ENCODE peak calls at places on chromosomes 13 and 19, in five cellular contexts. One of them, this sample, is unnamed.

GRCh38 chr13:45662122-45662521 is 40.0 kb upstream of the CBY2 start:
- DNase-seq in neuronal stem cell: no peak
- DNase-seq in progenitor cell of endocrine pancreas: no peak
- DNase-seq in cardiac fibroblast: no peak
- DNase-seq in T-helper 1 cell: no peak
- DNase-seq in this sample: no peak

GRCh38 chr13:101309014-101309619 is 107.2 kb downstream of the NALCN start:
- DNase-seq in progenitor cell of endocrine pancreas: no peak
- DNase-seq in cardiac fibroblast: peak
- DNase-seq in T-helper 1 cell: no peak
- DNase-seq in neuronal stem cell: no peak
- DNase-seq in this sample: no peak

GRCh38 chr19:1051791-1052190 is 11.9 kb downstream of the ABCA7 start:
- DNase-seq in cardiac fibroblast: no peak
- DNase-seq in progenitor cell of endocrine pancreas: no peak
- DNase-seq in T-helper 1 cell: no peak
- DNase-seq in neuronal stem cell: no peak
- DNase-seq in this sample: no peak

GRCh38 chr19:49590971-49591730 is at the start of gene PRR12:
- DNase-seq in neuronal stem cell: peak
- DNase-seq in cardiac fibroblast: peak
- DNase-seq in progenitor cell of endocrine pancreas: peak
- DNase-seq in T-helper 1 cell: peak
- DNase-seq in this sample: peak

GRCh38 chr13:48775804-48776203 is 122.1 kb downstream of the CYSLTR2 start:
- DNase-seq in cardiac fibroblast: peak
- DNase-seq in progenitor cell of endocrine pancreas: no peak
- DNase-seq in T-helper 1 cell: no peak
- DNase-seq in neuronal stem cell: no peak
- DNase-seq in this sample: no peak

GRCh38 chr13:87872813-87873212 is 201.6 kb downstream of the SLITRK5 start:
- DNase-seq in progenitor cell of endocrine pancreas: no peak
- DNase-seq in T-helper 1 cell: no peak
- DNase-seq in neuronal stem cell: no peak
- DNase-seq in cardiac fibroblast: no peak
- DNase-seq in this sample: no peak

GRCh38 chr19:23762884-23763711 is 4.4 kb upstream of the ZNF681 start:
- DNase-seq in neuronal stem cell: peak
- DNase-seq in progenitor cell of endocrine pancreas: peak
- DNase-seq in T-helper 1 cell: peak
- DNase-seq in cardiac fibroblast: peak
- DNase-seq in this sample: peak

GRCh38 chr19:55703790-55704215 is 28.8 kb downstream of the EPN1 start:
- DNase-seq in neuronal stem cell: no peak
- DNase-seq in T-helper 1 cell: no peak
- DNase-seq in cardiac fibroblast: peak
- DNase-seq in progenitor cell of endocrine pancreas: no peak
- DNase-seq in this sample: peak

GRCh38 chr13:57716295-57716694 is 84.8 kb downstream of the PCDH17 start:
- DNase-seq in T-helper 1 cell: no peak
- DNase-seq in cardiac fibroblast: no peak
- DNase-seq in progenitor cell of endocrine pancreas: no peak
- DNase-seq in neuronal stem cell: no peak
- DNase-seq in this sample: no peak

GRCh38 chr13:106873810-106874209 is 305.9 kb upstream of the ARGLU1 start:
- DNase-seq in T-helper 1 cell: no peak
- DNase-seq in progenitor cell of endocrine pancreas: no peak
- DNase-seq in cardiac fibroblast: no peak
- DNase-seq in neuronal stem cell: no peak
- DNase-seq in this sample: no peak

GRCh38 chr13:93655132-93655531 is 428.5 kb downstream of the GPC6 start:
- DNase-seq in progenitor cell of endocrine pancreas: no peak
- DNase-seq in T-helper 1 cell: no peak
- DNase-seq in cardiac fibroblast: no peak
- DNase-seq in neuronal stem cell: no peak
- DNase-seq in this sample: no peak

GRCh38 chr13:76903544-76904162 is 17.4 kb upstream of the KCTD12 start:
- DNase-seq in T-helper 1 cell: peak
- DNase-seq in progenitor cell of endocrine pancreas: peak
- DNase-seq in cardiac fibroblast: peak
- DNase-seq in neuronal stem cell: peak
- DNase-seq in this sample: peak

GRCh38 chr13:79933389-79933788 is 407.5 kb downstream of the SPRY2 start:
- DNase-seq in cardiac fibroblast: no peak
- DNase-seq in neuronal stem cell: no peak
- DNase-seq in T-helper 1 cell: no peak
- DNase-seq in progenitor cell of endocrine pancreas: no peak
- DNase-seq in this sample: no peak

GRCh38 chr13:75881109-75881775 is 245.1 kb downstream of the LMO7 start:
- DNase-seq in cardiac fibroblast: no peak
- DNase-seq in neuronal stem cell: no peak
- DNase-seq in progenitor cell of endocrine pancreas: no peak
- DNase-seq in T-helper 1 cell: no peak
- DNase-seq in this sample: no peak

This sample was measured in ecto neural progenitor cell.